ENCODE peak calls at places on chromosomes 1 and 21, in eight cellular contexts. S is renal cortical epithelial cell; M is posterior vena cava; I is C1 segment of cervical spinal cord; Z is colonic mucosa; A is tibial artery; G is stimulated activated CD4-positive, alpha-beta T cell treated with anti-CD3 and anti-CD28 coated beads, Interleukin-15, amount 100 ng/mL, for 1 hour; C is mesendoderm. P is an unnamed sample.

GRCh38 chr1:63327417-63328139 is 5.2 kb downstream of the FOXD3 start:
- DNase-seq in M (no peak), G (no peak), I (no peak), A (no peak), S (peak), C (peak), Z (peak), P (no peak)

GRCh38 chr1:228735871-228736586 is 750 bp downstream of the RHOU start:
- DNase-seq in C (peak), M (peak), S (no peak), G (peak), I (no peak), Z (peak), A (peak), P (no peak)

GRCh38 chr1:76113446-76113845 is 38.9 kb downstream of the ST6GALNAC3 start:
- DNase-seq in A (no peak), I (no peak), C (no peak), G (no peak), M (no peak), Z (no peak), S (no peak), P (no peak)

GRCh38 chr1:110421159-110421777 is 13.8 kb upstream of the LAMTOR5 start:
- DNase-seq in M (no peak), S (peak), G (no peak), I (no peak), C (no peak), A (peak), Z (no peak), P (no peak)

GRCh38 chr1:167365360-167365759 is 144.7 kb downstream of the POU2F1 start:
- DNase-seq in A (no peak), Z (no peak), M (no peak), S (no peak), C (no peak), G (no peak), I (no peak), P (no peak)

GRCh38 chr21:34073749-34074282 is 438 bp downstream of the MRPS6 start:
- DNase-seq in G (peak), I (peak), C (no peak), Z (peak), S (no peak), M (peak), A (no peak), P (peak)

GRCh38 chr1:40153073-40153770 is 8.0 kb upstream of the RLF start:
- DNase-seq in G (no peak), Z (peak), S (peak), M (no peak), C (peak), A (no peak), I (no peak), P (no peak)

GRCh38 chr1:182985876-182986275 is 32.9 kb upstream of the SHCBP1L start:
- DNase-seq in M (no peak), Z (no peak), I (no peak), G (no peak), C (no peak), S (no peak), A (no peak), P (no peak)

GRCh38 chr1:214718724-214719123 is 115.7 kb downstream of the CENPF start:
- DNase-seq in I (no peak), G (no peak), S (no peak), M (no peak), A (no peak), Z (no peak), C (no peak), P (no peak)

GRCh38 chr1:54792686-54793282 is 8.3 kb downstream of the TTC22 start:
- DNase-seq in G (no peak), M (no peak), Z (no peak), C (no peak), A (no peak), S (no peak), I (no peak), P (no peak)

GRCh38 chr1:171257207-171258052 is 9.1 kb downstream of the FMO1 start:
- DNase-seq in I (no peak), C (no peak), G (no peak), Z (peak), S (peak), A (no peak), M (no peak), P (no peak)

GRCh38 chr21:38129711-38130110 is 127.1 kb upstream of the KCNJ15 start:
- DNase-seq in S (no peak), A (no peak), G (no peak), C (no peak), M (no peak), Z (no peak), I (no peak), P (no peak)

GRCh38 chr1:28322209-28322608 is 6.6 kb upstream of the MED18 start:
- DNase-seq in Z (peak), M (peak), I (no peak), A (no peak), S (peak), G (no peak), C (no peak), P (no peak)

GRCh38 chr1:22328331-22329170 is 123.1 kb upstream of the ZBTB40 start:
- DNase-seq in G (no peak), I (no peak), M (peak), C (no peak), S (no peak), Z (no peak), A (peak), P (no peak)

GRCh38 chr21:22993144-22993543 is 1994.9 kb downstream of the NCAM2 start:
- DNase-seq in M (no peak), S (no peak), Z (no peak), A (no peak), G (no peak), C (no peak), I (no peak), P (no peak)

GRCh38 chr1:50973875-50974617 is 4.0 kb downstream of the CDKN2C start:
- DNase-seq in S (no peak), I (no peak), A (no peak), M (no peak), G (no peak), C (peak), Z (no peak), P (no peak)

GRCh38 chr21:31983120-31983519 is 110.3 kb downstream of the HUNK start:
- DNase-seq in Z (no peak), S (peak), G (no peak), M (peak), A (no peak), C (no peak), I (no peak), P (no peak)

GRCh38 chr1:48089356-48089891 is 92.2 kb upstream of the TRABD2B start:
- DNase-seq in A (no peak), I (no peak), S (no peak), M (no peak), Z (no peak), C (no peak), G (no peak), P (no peak)

GRCh38 chr1:222095606-222096475 is 354.0 kb upstream of the DUSP10 start:
- DNase-seq in S (no peak), I (no peak), M (no peak), A (no peak), Z (peak), G (peak), C (peak), P (peak)

GRCh38 chr21:43824250-43824882 is 35.0 kb downstream of the RRP1 start:
- DNase-seq in M (peak), C (no peak), A (no peak), S (peak), G (no peak), Z (no peak), I (no peak), P (no peak)

GRCh38 chr1:84208935-84209334 is 64.9 kb downstream of the PRKACB start:
- DNase-seq in M (no peak), A (no peak), G (no peak), Z (no peak), I (no peak), C (no peak), S (peak), P (no peak)

GRCh38 chr1:85934531-85934930 is 222.0 kb downstream of the COL24A1 start:
- DNase-seq in M (no peak), I (no peak), G (no peak), S (no peak), C (no peak), A (no peak), Z (no peak), P (no peak)

P was measured in T-helper 17 cell.